ENCODE peak calls at places on chromosomes 11 and 22, in ten cellular contexts. One of them, this sample, is unnamed.

GRCh38 chr11:44207292-44207691 is 102.6 kb downstream of the ALX4 start:
- DNase-seq in ascending aorta: no peak
- DNase-seq in HFF-Myc: no peak
- DNase-seq in colonic mucosa: no peak
- DNase-seq in HepG2: no peak
- DNase-seq in stomach: no peak
- DNase-seq in PC-3: no peak
- DNase-seq in endothelial cell of umbilical vein: no peak
- DNase-seq in fibroblast of mammary gland: no peak
- DNase-seq in AG09309: no peak
- DNase-seq in this sample: no peak

GRCh38 chr11:131943296-131943695 is 572.9 kb downstream of the NTM start:
- DNase-seq in endothelial cell of umbilical vein: no peak
- DNase-seq in AG09309: no peak
- DNase-seq in PC-3: peak
- DNase-seq in fibroblast of mammary gland: no peak
- DNase-seq in HFF-Myc: no peak
- DNase-seq in ascending aorta: no peak
- DNase-seq in stomach: no peak
- DNase-seq in colonic mucosa: no peak
- DNase-seq in HepG2: no peak
- DNase-seq in this sample: no peak

GRCh38 chr11:108313444-108313843 is 90.6 kb downstream of the ATM start:
- DNase-seq in HFF-Myc: no peak
- DNase-seq in HepG2: no peak
- DNase-seq in fibroblast of mammary gland: no peak
- DNase-seq in PC-3: no peak
- DNase-seq in stomach: no peak
- DNase-seq in colonic mucosa: no peak
- DNase-seq in endothelial cell of umbilical vein: no peak
- DNase-seq in ascending aorta: no peak
- DNase-seq in AG09309: no peak
- DNase-seq in this sample: no peak

GRCh38 chr11:14189874-14190273 is 169.1 kb downstream of the RRAS2 start:
- DNase-seq in ascending aorta: peak
- DNase-seq in PC-3: no peak
- DNase-seq in AG09309: no peak
- DNase-seq in colonic mucosa: peak
- DNase-seq in stomach: no peak
- DNase-seq in HepG2: no peak
- DNase-seq in endothelial cell of umbilical vein: no peak
- DNase-seq in HFF-Myc: no peak
- DNase-seq in fibroblast of mammary gland: peak
- DNase-seq in this sample: peak

GRCh38 chr22:23832226-23833016 is 6.4 kb downstream of the DERL3 start:
- DNase-seq in HFF-Myc: no peak
- DNase-seq in ascending aorta: no peak
- DNase-seq in fibroblast of mammary gland: no peak
- DNase-seq in stomach: no peak
- DNase-seq in colonic mucosa: no peak
- DNase-seq in HepG2: no peak
- DNase-seq in PC-3: no peak
- DNase-seq in AG09309: no peak
- DNase-seq in endothelial cell of umbilical vein: no peak
- DNase-seq in this sample: no peak

GRCh38 chr11:124301482-124301881 is 12.3 kb downstream of the OR8D1 start:
- DNase-seq in stomach: no peak
- DNase-seq in AG09309: no peak
- DNase-seq in endothelial cell of umbilical vein: peak
- DNase-seq in PC-3: peak
- DNase-seq in ascending aorta: no peak
- DNase-seq in fibroblast of mammary gland: peak
- DNase-seq in HepG2: no peak
- DNase-seq in HFF-Myc: no peak
- DNase-seq in colonic mucosa: no peak
- DNase-seq in this sample: no peak

GRCh38 chr22:21108379-21109115 is 62.8 kb downstream of the LRRC74B start:
- DNase-seq in stomach: no peak
- DNase-seq in HepG2: no peak
- DNase-seq in PC-3: peak
- DNase-seq in ascending aorta: no peak
- DNase-seq in endothelial cell of umbilical vein: no peak
- DNase-seq in fibroblast of mammary gland: peak
- DNase-seq in AG09309: no peak
- DNase-seq in HFF-Myc: no peak
- DNase-seq in colonic mucosa: no peak
- DNase-seq in this sample: no peak

GRCh38 chr22:17980638-17981051 is 43.7 kb downstream of the MICAL3 start:
- DNase-seq in stomach: peak
- DNase-seq in ascending aorta: no peak
- DNase-seq in HepG2: no peak
- DNase-seq in fibroblast of mammary gland: peak
- DNase-seq in endothelial cell of umbilical vein: peak
- DNase-seq in colonic mucosa: peak
- DNase-seq in AG09309: no peak
- DNase-seq in HFF-Myc: no peak
- DNase-seq in PC-3: no peak
- DNase-seq in this sample: peak

GRCh38 chr22:49969751-49970527 is 9.4 kb downstream of the PIM3 start:
- DNase-seq in colonic mucosa: peak
- DNase-seq in fibroblast of mammary gland: no peak
- DNase-seq in endothelial cell of umbilical vein: no peak
- DNase-seq in HFF-Myc: no peak
- DNase-seq in AG09309: no peak
- DNase-seq in HepG2: no peak
- DNase-seq in PC-3: no peak
- DNase-seq in ascending aorta: no peak
- DNase-seq in stomach: peak
- DNase-seq in this sample: no peak

GRCh38 chr22:29144786-29145160 is 60.9 kb upstream of the EMID1 start:
- DNase-seq in HepG2: no peak
- DNase-seq in fibroblast of mammary gland: no peak
- DNase-seq in endothelial cell of umbilical vein: no peak
- DNase-seq in AG09309: no peak
- DNase-seq in HFF-Myc: no peak
- DNase-seq in stomach: peak
- DNase-seq in colonic mucosa: no peak
- DNase-seq in PC-3: no peak
- DNase-seq in ascending aorta: no peak
- DNase-seq in this sample: peak

GRCh38 chr22:22995166-22995565 is 75.2 kb upstream of the GNAZ start:
- DNase-seq in endothelial cell of umbilical vein: no peak
- DNase-seq in ascending aorta: no peak
- DNase-seq in colonic mucosa: no peak
- DNase-seq in stomach: no peak
- DNase-seq in HFF-Myc: no peak
- DNase-seq in AG09309: no peak
- DNase-seq in PC-3: no peak
- DNase-seq in fibroblast of mammary gland: no peak
- DNase-seq in HepG2: no peak
- DNase-seq in this sample: no peak

GRCh38 chr11:57776101-57776511 is 14.5 kb downstream of the CTNND1 start:
- DNase-seq in PC-3: no peak
- DNase-seq in HFF-Myc: no peak
- DNase-seq in colonic mucosa: no peak
- DNase-seq in stomach: no peak
- DNase-seq in ascending aorta: no peak
- DNase-seq in endothelial cell of umbilical vein: peak
- DNase-seq in AG09309: no peak
- DNase-seq in HepG2: no peak
- DNase-seq in fibroblast of mammary gland: no peak
- DNase-seq in this sample: no peak
- H3K4me3 ChIP-seq in PC-3: no peak
- H3K4me3 ChIP-seq in HFF-Myc: no peak
- H3K4me3 ChIP-seq in colonic mucosa: no peak
- H3K4me3 ChIP-seq in stomach: peak
- H3K4me3 ChIP-seq in ascending aorta: peak
- H3K4me3 ChIP-seq in endothelial cell of umbilical vein: peak
- H3K4me3 ChIP-seq in AG09309: no peak
- H3K4me3 ChIP-seq in HepG2: no peak
- H3K4me3 ChIP-seq in fibroblast of mammary gland: no peak
- H3K4me3 ChIP-seq in this sample: no peak

DNA sequence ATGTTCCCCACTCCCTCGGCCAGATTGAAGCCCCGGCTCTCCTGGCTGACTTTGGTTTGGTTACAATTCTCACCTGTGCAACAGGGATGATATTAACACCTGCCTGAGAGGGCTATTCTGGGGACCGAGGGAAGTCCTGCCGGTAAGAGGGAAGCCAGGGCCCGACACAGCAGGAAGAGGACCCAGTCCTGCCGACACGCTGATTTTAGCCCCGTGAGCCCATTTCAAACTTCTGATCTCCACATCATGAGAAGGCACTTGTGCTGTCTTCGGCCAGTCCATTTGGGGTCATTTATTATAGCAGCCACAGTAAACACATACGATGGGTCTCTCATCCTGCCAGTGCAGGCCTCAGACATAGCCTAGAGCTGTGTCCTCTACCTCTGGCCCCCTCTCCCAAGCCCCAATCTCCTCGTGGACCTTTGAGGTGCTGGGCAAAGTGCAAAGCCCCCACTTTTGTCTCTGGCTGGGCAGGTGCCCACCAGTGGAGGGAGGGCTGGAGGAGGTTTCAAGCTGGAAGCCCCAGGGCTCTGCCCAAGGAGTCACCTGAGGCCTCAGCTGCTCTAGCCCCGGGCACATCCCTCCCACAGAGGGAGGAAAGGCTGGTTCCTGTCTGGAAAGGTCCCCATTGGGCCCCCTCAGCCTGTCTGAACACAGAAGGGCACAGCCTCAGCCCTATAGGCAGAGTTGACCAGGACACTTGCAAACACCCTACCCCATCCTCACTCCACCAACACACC is 59.1 kb upstream of the FGF3 start:
- DNase-seq in PC-3: no peak
- DNase-seq in AG09309: no peak
- DNase-seq in fibroblast of mammary gland: no peak
- DNase-seq in ascending aorta: no peak
- DNase-seq in HepG2: no peak
- DNase-seq in colonic mucosa: no peak
- DNase-seq in stomach: no peak
- DNase-seq in endothelial cell of umbilical vein: no peak
- DNase-seq in HFF-Myc: no peak
- DNase-seq in this sample: no peak
- TF ChIP-seq CTCF in PC-3: no peak
- TF ChIP-seq CTCF in AG09309: no peak
- TF ChIP-seq CTCF in fibroblast of mammary gland: no peak
- TF ChIP-seq CTCF in ascending aorta: no peak
- TF ChIP-seq CTCF in HepG2: no peak
- TF ChIP-seq CTCF in colonic mucosa: no peak
- TF ChIP-seq CTCF in stomach: no peak
- TF ChIP-seq CTCF in endothelial cell of umbilical vein: no peak
- TF ChIP-seq CTCF in HFF-Myc: no peak
- TF ChIP-seq CTCF in this sample: no peak

GRCh38 chr11:67398661-67399563 is 2.7 kb downstream of the PPP1CA start:
- DNase-seq in HFF-Myc: no peak
- DNase-seq in stomach: no peak
- DNase-seq in AG09309: no peak
- DNase-seq in fibroblast of mammary gland: no peak
- DNase-seq in endothelial cell of umbilical vein: no peak
- DNase-seq in PC-3: no peak
- DNase-seq in HepG2: no peak
- DNase-seq in colonic mucosa: no peak
- DNase-seq in ascending aorta: no peak
- DNase-seq in this sample: no peak

GRCh38 chr11:67400942-67401494 is 640 bp downstream of the PPP1CA start:
- DNase-seq in HFF-Myc: no peak
- DNase-seq in AG09309: no peak
- DNase-seq in stomach: no peak
- DNase-seq in endothelial cell of umbilical vein: no peak
- DNase-seq in HepG2: no peak
- DNase-seq in colonic mucosa: no peak
- DNase-seq in ascending aorta: no peak
- DNase-seq in PC-3: no peak
- DNase-seq in fibroblast of mammary gland: no peak
- DNase-seq in this sample: no peak

GRCh38 chr11:67404515-67405195 is 772 bp downstream of the TBC1D10C start:
- DNase-seq in stomach: no peak
- DNase-seq in fibroblast of mammary gland: no peak
- DNase-seq in HFF-Myc: no peak
- DNase-seq in AG09309: no peak
- DNase-seq in PC-3: no peak
- DNase-seq in ascending aorta: no peak
- DNase-seq in endothelial cell of umbilical vein: no peak
- DNase-seq in colonic mucosa: no peak
- DNase-seq in HepG2: no peak
- DNase-seq in this sample: no peak

GRCh38 chr11:67400251-67400941 is 1.3 kb downstream of the PPP1CA start:
- DNase-seq in HepG2: no peak
- DNase-seq in colonic mucosa: peak
- DNase-seq in HFF-Myc: no peak
- DNase-seq in PC-3: no peak
- DNase-seq in fibroblast of mammary gland: peak
- DNase-seq in endothelial cell of umbilical vein: no peak
- DNase-seq in AG09309: no peak
- DNase-seq in stomach: no peak
- DNase-seq in ascending aorta: no peak
- DNase-seq in this sample: no peak

DNA sequence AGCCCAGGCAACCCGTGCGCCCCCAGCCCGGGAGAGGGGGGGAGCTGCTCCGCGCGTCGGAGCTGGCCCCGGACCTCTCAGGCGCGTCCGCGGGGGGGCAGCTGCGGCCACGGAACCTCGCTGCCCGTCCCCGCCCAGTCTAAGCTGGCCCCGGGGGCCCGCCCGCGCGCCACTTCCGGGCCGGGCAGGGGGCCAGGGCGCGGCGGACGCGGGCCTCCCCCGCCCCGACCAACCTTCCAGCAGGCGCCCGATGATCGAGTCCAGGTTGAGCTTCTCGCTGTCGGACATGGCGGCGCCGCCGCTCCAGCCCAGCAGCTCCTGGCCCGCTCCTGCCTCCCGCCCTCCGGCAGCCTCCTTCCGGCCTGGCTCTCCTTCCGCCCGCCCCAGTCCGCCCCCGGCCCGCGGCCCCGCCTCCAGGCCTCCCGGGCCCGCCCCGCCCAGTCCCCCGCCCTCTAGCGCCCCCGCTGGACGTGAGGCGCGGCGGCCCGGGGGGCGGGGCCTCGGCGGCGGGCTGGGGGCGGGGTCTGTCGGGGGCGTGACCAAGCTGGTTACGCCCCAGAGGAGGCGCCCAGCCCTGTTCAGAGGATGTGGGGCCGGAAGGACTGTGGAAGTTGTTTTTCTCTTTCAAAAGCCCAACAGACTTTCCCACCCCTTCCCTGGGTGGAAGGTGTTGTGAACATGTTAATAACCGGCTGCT is at the start of gene PPP1CA:
- DNase-seq in PC-3: peak
- DNase-seq in endothelial cell of umbilical vein: peak
- DNase-seq in AG09309: peak
- DNase-seq in ascending aorta: peak
- DNase-seq in fibroblast of mammary gland: peak
- DNase-seq in stomach: peak
- DNase-seq in HepG2: peak
- DNase-seq in colonic mucosa: peak
- DNase-seq in HFF-Myc: peak
- DNase-seq in this sample: peak
- H3K4me3 ChIP-seq in PC-3: peak
- H3K4me3 ChIP-seq in endothelial cell of umbilical vein: peak
- H3K4me3 ChIP-seq in AG09309: peak
- H3K4me3 ChIP-seq in ascending aorta: peak
- H3K4me3 ChIP-seq in fibroblast of mammary gland: peak
- H3K4me3 ChIP-seq in stomach: peak
- H3K4me3 ChIP-seq in HepG2: peak
- H3K4me3 ChIP-seq in colonic mucosa: peak
- H3K4me3 ChIP-seq in HFF-Myc: peak
- H3K4me3 ChIP-seq in this sample: peak

GRCh38 chr22:41946360-41947180 is at the start of gene CENPM:
- DNase-seq in endothelial cell of umbilical vein: peak
- DNase-seq in HFF-Myc: peak
- DNase-seq in HepG2: peak
- DNase-seq in stomach: peak
- DNase-seq in fibroblast of mammary gland: peak
- DNase-seq in ascending aorta: peak
- DNase-seq in colonic mucosa: peak
- DNase-seq in AG09309: peak
- DNase-seq in PC-3: peak
- DNase-seq in this sample: peak
- TF ChIP-seq CTCF in endothelial cell of umbilical vein: no peak
- TF ChIP-seq CTCF in HFF-Myc: no peak
- TF ChIP-seq CTCF in HepG2: peak
- TF ChIP-seq CTCF in stomach: peak
- TF ChIP-seq CTCF in fibroblast of mammary gland: peak
- TF ChIP-seq CTCF in ascending aorta: peak
- TF ChIP-seq CTCF in colonic mucosa: no peak
- TF ChIP-seq CTCF in AG09309: peak
- TF ChIP-seq CTCF in PC-3: peak
- TF ChIP-seq CTCF in this sample: no peak